ENCODE peak calls at places on chromosomes 6 and 20, in ten cellular contexts. U is A549; Z is sigmoid colon; G is PC-9; B is IMR-90; R is fibroblast of lung; I is heart left ventricle; O is tibial nerve; M is transverse colon; F is CD8-positive, alpha-beta T cell. J is an unnamed sample.
A peak's percentile ranks its signal among the peaks of the same experiment; 100 is the strongest.

GRCh38 chr6:44576132-44576601 is 188.7 kb downstream of the CDC5L start:
- DNase-seq in B (peak; percentile 41), I (no peak), M (no peak), U (no peak), Z (no peak), R (peak; percentile 84), F (no peak), O (no peak), G (no peak), J (no peak)

GRCh38 chr6:82025271-82025670 is 222.3 kb downstream of the IBTK start:
- DNase-seq in F (no peak), G (no peak), U (no peak), O (no peak), M (no peak), I (no peak), B (peak; percentile 15), R (peak; percentile 32), Z (no peak), J (no peak)

GRCh38 chr6:37308084-37308817 is 45.5 kb upstream of the RNF8 start:
- DNase-seq in O (no peak), R (peak; percentile 78), B (peak; percentile 76), M (no peak), G (no peak), Z (no peak), F (no peak), I (no peak), U (no peak), J (no peak)

GRCh38 chr20:21089421-21089820 is 16.7 kb downstream of the LINC00237 start:
- DNase-seq in I (no peak), B (no peak), Z (no peak), M (no peak), G (no peak), R (peak; percentile 11), O (no peak), F (no peak), U (no peak), J (no peak)

GRCh38 chr6:44068607-44069296 is 58.5 kb downstream of the MRPL14 start:
- DNase-seq in Z (no peak), O (no peak), R (no peak), F (no peak), I (no peak), M (no peak), U (no peak), G (no peak), B (no peak), J (no peak)

GRCh38 chr20:43689165-43689564 is 22.3 kb downstream of the MYBL2 start:
- DNase-seq in M (no peak), O (no peak), R (no peak), F (no peak), I (no peak), B (no peak), U (no peak), G (no peak), Z (no peak), J (no peak)

GRCh38 chr6:99130897-99131873 is 183.4 kb upstream of the FBXL4 start:
- DNase-seq in O (no peak), I (no peak), F (no peak), B (no peak), Z (no peak), G (no peak), R (no peak), M (no peak), U (no peak), J (no peak)

GRCh38 chr6:33909737-33910136 is 105.9 kb upstream of the MLN start:
- DNase-seq in R (no peak), B (no peak), U (no peak), O (no peak), F (no peak), M (no peak), I (no peak), G (no peak), Z (no peak), J (no peak)

GRCh38 chr20:53738039-53738944 is 144.7 kb upstream of the ZNF217 start:
- DNase-seq in B (peak; percentile 90), F (no peak), Z (no peak), M (peak; percentile 47), G (peak; percentile 85), I (peak; percentile 61), R (peak; percentile 90), O (peak; percentile 41), U (peak; percentile 67), J (no peak)

GRCh38 chr20:53739799-53740785 is 146.5 kb upstream of the ZNF217 start:
- DNase-seq in M (no peak), R (peak; percentile 54), F (no peak), G (no peak), Z (no peak), B (peak; percentile 44), U (no peak), I (no peak), O (no peak), J (no peak)

GRCh38 chr20:53737404-53738038 is 143.9 kb upstream of the ZNF217 start:
- DNase-seq in R (peak; percentile 51), G (no peak), I (no peak), B (no peak), F (no peak), O (no peak), Z (no peak), U (no peak), M (no peak), J (no peak)

GRCh38 chr20:53736757-53737403 is 143.2 kb upstream of the ZNF217 start:
- DNase-seq in Z (no peak), O (no peak), U (no peak), M (no peak), R (peak; percentile 67), F (no peak), G (no peak), I (no peak), B (peak; percentile 49), J (peak; percentile 15)

DNA sequence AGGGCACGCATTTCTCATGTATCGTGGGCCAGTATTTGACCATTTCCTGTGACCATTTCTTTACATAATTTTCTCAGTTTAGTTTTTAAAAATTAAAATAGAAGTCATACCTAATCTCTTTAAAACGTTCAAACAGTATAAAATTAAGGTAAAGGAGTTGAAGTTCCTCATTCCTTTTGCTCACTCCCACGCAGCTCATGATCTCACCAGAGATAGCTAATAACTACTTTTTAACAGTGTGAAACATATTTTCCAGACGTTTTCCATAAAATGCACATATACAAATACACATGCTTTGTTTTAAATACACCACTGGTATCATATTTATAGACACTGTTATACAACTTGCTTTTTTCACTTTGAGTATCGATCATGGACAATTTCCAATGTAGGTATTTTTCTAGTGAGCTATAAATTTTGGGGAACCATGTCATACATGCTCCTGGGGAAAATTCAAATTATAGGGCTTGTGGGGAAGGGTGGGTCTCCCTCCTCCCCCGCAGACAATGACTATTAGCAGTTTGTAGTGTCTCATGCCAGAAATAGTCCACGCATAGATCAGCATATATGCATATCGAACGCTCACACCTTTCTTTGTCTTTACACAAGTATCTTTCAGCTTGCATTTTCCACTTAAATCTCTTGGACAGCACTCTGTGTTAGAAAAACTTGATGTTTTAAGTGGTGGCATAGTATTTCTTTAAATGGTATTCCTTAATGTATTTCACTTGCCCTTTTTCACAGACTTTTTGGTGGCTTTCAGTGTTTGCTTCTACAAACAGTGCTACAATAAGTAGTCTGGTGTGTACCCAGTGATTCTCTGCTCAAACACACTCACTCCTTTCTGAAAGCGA is 145.5 kb upstream of the ZNF217 start:
- DNase-seq in B (no peak), G (no peak), R (peak; percentile 67), O (no peak), Z (no peak), I (no peak), M (no peak), F (no peak), U (no peak), J (no peak)
- H3K4me1 ChIP-seq in B (peaks cover 26% of the 10 kb centered on the region), G (peaks cover 80% of the 10 kb centered on the region), R (peaks cover 22% of the 10 kb centered on the region), O (no peaks in the 10 kb centered on the region), Z (no peaks in the 10 kb centered on the region), I (peaks cover 39% of the 10 kb centered on the region), M (peaks cover 36% of the 10 kb centered on the region), F (peaks cover 20% of the 10 kb centered on the region), U (peaks cover 72% of the 10 kb centered on the region), J (peaks cover 8% of the 10 kb centered on the region)

GRCh38 chr6:39887692-39888450 is 46.4 kb downstream of the MOCS1 start:
- DNase-seq in M (peak; percentile 38), U (no peak), I (peak; percentile 86), R (peak; percentile 97), F (no peak), B (peak; percentile 95), Z (peak; percentile 82), G (no peak), O (peak; percentile 80), J (no peak)

GRCh38 chr6:39889229-39889628 is 45.0 kb downstream of the MOCS1 start:
- DNase-seq in O (no peak), Z (no peak), B (no peak), I (no peak), U (no peak), M (no peak), F (no peak), R (no peak), G (no peak), J (no peak)

GRCh38 chr6:39885691-39886090 is 48.6 kb downstream of the MOCS1 start:
- DNase-seq in G (no peak), Z (no peak), I (no peak), B (no peak), O (no peak), R (no peak), U (no peak), F (no peak), M (no peak), J (no peak)

GRCh38 chr6:39884696-39885095 is 49.6 kb downstream of the MOCS1 start:
- DNase-seq in O (no peak), F (no peak), Z (no peak), G (no peak), R (peak; percentile 93), I (no peak), M (no peak), U (no peak), B (peak; percentile 82), J (no peak)

DNA sequence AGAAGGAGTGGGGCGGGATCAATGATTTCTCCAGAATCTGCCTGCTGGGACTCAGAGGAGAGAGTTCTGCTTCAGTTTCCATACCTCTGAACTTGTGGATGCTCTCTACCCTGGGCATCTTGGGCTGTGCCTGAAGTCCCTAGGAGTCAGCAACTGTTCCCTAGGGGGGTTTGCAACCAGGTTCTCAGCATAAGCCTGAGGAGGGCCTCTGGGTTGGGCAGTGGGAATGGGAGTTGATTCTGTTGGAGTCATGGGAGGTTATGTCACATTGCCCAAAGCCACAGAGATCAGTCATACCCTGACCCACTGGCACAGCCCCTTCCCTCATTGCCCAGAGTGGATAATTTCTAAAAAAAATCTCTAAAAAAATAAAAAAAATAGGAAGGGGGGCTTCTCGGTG is 47.4 kb downstream of the MOCS1 start:
- DNase-seq in Z (no peak), M (no peak), O (no peak), I (no peak), U (no peak), R (no peak), F (no peak), G (no peak), B (no peak), J (no peak)
- H3K27ac ChIP-seq in Z (peak overlapping the region; percentile 58), M (peak overlapping the region; percentile 70), O (peak overlapping the region; percentile 75), I (peak overlapping the region; percentile 80), U (no peak overlapping the region), R (peak overlapping the region; percentile 66), F (no peak overlapping the region), G (no peak overlapping the region), B (peak overlapping the region; percentile 96), J (no peak overlapping the region)

GRCh38 chr6:159056003-159056402 is 11.2 kb upstream of the TAGAP start:
- DNase-seq in U (no peak), Z (no peak), O (no peak), R (no peak), B (no peak), G (no peak), I (no peak), F (no peak), M (no peak), J (no peak)
- H3K4me1 ChIP-seq in U (no peaks in the 10 kb centered on the region), Z (no peaks in the 10 kb centered on the region), O (no peaks in the 10 kb centered on the region), R (no peaks in the 10 kb centered on the region), B (no peaks in the 10 kb centered on the region), G (no peaks in the 10 kb centered on the region), I (no peaks in the 10 kb centered on the region), F (peaks cover 40% of the 10 kb centered on the region), M (peaks cover 8% of the 10 kb centered on the region), J (peaks cover 24% of the 10 kb centered on the region)

GRCh38 chr6:28408076-28408802 is 8.7 kb upstream of the ZSCAN12 start:
- DNase-seq in O (no peak), G (no peak), R (no peak), Z (no peak), I (no peak), M (no peak), U (no peak), F (no peak), B (peak; percentile 17), J (no peak)
- H3K27ac ChIP-seq in O (no peak overlapping the region), G (no peak overlapping the region), R (no peak overlapping the region), Z (no peak overlapping the region), I (no peak overlapping the region), M (no peak overlapping the region), U (no peak overlapping the region), F (no peak overlapping the region), B (no peak overlapping the region), J (no peak overlapping the region)

J was measured in CD4-positive, CD25-positive, alpha-beta regulatory T cell.